ENCODE peak calls at places on chromosomes 5 and 9, in four cellular contexts. One of them, this sample, is unnamed.

GRCh38 chr9:124044448-124044847 is 32.9 kb downstream of the LHX2 start:
- DNase-seq in chondrocyte: no peak
- DNase-seq in MM.1S: no peak
- DNase-seq in heart left ventricle: no peak
- DNase-seq in this sample: no peak

GRCh38 chr5:9034671-9035070 is 511.2 kb downstream of the SEMA5A start:
- DNase-seq in chondrocyte: no peak
- DNase-seq in MM.1S: no peak
- DNase-seq in heart left ventricle: no peak
- DNase-seq in this sample: no peak

GRCh38 chr9:36470891-36471290 is 70.8 kb upstream of the RNF38 start:
- DNase-seq in chondrocyte: no peak
- DNase-seq in MM.1S: peak; percentile 74
- DNase-seq in heart left ventricle: peak; percentile 66
- DNase-seq in this sample: peak; percentile 81

GRCh38 chr5:16869821-16870796 is 66.0 kb downstream of the MYO10 start:
- DNase-seq in chondrocyte: no peak
- DNase-seq in MM.1S: no peak
- DNase-seq in heart left ventricle: no peak
- DNase-seq in this sample: no peak

GRCh38 chr9:127858041-127858512 is 3.6 kb upstream of the ENG start:
- DNase-seq in chondrocyte: no peak
- DNase-seq in MM.1S: no peak
- DNase-seq in heart left ventricle: peak; percentile 87
- DNase-seq in this sample: no peak

GRCh38 chr9:99819484-99820329 is 2.0 kb upstream of the NR4A3 start:
- DNase-seq in chondrocyte: peak; percentile 95
- DNase-seq in MM.1S: peak; percentile 92
- DNase-seq in heart left ventricle: peak; percentile 96
- DNase-seq in this sample: peak; percentile 91

GRCh38 chr9:8783999-8784398 is 984.4 kb upstream of the DMAC1 start:
- DNase-seq in chondrocyte: no peak
- DNase-seq in MM.1S: no peak
- DNase-seq in heart left ventricle: no peak
- DNase-seq in this sample: no peak

GRCh38 chr5:40160435-40160834 is 519.3 kb upstream of the PTGER4 start:
- DNase-seq in chondrocyte: no peak
- DNase-seq in MM.1S: no peak
- DNase-seq in heart left ventricle: no peak
- DNase-seq in this sample: no peak

GRCh38 chr5:11719888-11720481 is 184.3 kb downstream of the CTNND2 start:
- DNase-seq in chondrocyte: no peak
- DNase-seq in MM.1S: peak; percentile 77
- DNase-seq in heart left ventricle: peak; percentile 57
- DNase-seq in this sample: peak; percentile 12

GRCh38 chr9:98248737-98249474 is 6.5 kb downstream of the TBC1D2 start:
- DNase-seq in chondrocyte: no peak
- DNase-seq in MM.1S: no peak
- DNase-seq in heart left ventricle: peak; percentile 82
- DNase-seq in this sample: no peak

GRCh38 chr5:102663771-102664530 is 91.2 kb upstream of the PAM start:
- DNase-seq in chondrocyte: no peak
- DNase-seq in MM.1S: no peak
- DNase-seq in heart left ventricle: no peak
- DNase-seq in this sample: no peak

GRCh38 chr5:95823738-95824609 is 1.4 kb upstream of the GLRX start:
- DNase-seq in chondrocyte: no peak
- DNase-seq in MM.1S: peak; percentile 86
- DNase-seq in heart left ventricle: peak; percentile 74
- DNase-seq in this sample: peak; percentile 50

GRCh38 chr5:140780512-140780911 is 5.4 kb upstream of the PCDHA1 start:
- DNase-seq in chondrocyte: no peak
- DNase-seq in MM.1S: no peak
- DNase-seq in heart left ventricle: no peak
- DNase-seq in this sample: no peak

GRCh38 chr5:57863661-57864060 is 381.1 kb upstream of the ACTBL2 start:
- DNase-seq in chondrocyte: no peak
- DNase-seq in MM.1S: no peak
- DNase-seq in heart left ventricle: no peak
- DNase-seq in this sample: no peak

GRCh38 chr5:39772307-39772706 is 347.5 kb upstream of the DAB2 start:
- DNase-seq in chondrocyte: no peak
- DNase-seq in MM.1S: no peak
- DNase-seq in heart left ventricle: no peak
- DNase-seq in this sample: no peak

GRCh38 chr5:43232943-43233833 is 41.2 kb downstream of the NIM1K start:
- DNase-seq in chondrocyte: no peak
- DNase-seq in MM.1S: peak; percentile 15
- DNase-seq in heart left ventricle: no peak
- DNase-seq in this sample: no peak

GRCh38 chr5:457195-457961 is 14.4 kb downstream of the EXOC3 start:
- DNase-seq in chondrocyte: peak; percentile 84
- DNase-seq in MM.1S: no peak
- DNase-seq in heart left ventricle: no peak
- DNase-seq in this sample: no peak

GRCh38 chr5:462051-462481 is 19.1 kb downstream of the EXOC3 start:
- DNase-seq in chondrocyte: peak; percentile 59
- DNase-seq in MM.1S: no peak
- DNase-seq in heart left ventricle: no peak
- DNase-seq in this sample: no peak

GRCh38 chr5:460413-460700 is 17.4 kb downstream of the EXOC3 start:
- DNase-seq in chondrocyte: peak; percentile 73
- DNase-seq in MM.1S: no peak
- DNase-seq in heart left ventricle: no peak
- DNase-seq in this sample: no peak

GRCh38 chr5:458547-459353 is 15.8 kb downstream of the EXOC3 start:
- DNase-seq in chondrocyte: peak; percentile 61
- DNase-seq in MM.1S: no peak
- DNase-seq in heart left ventricle: no peak
- DNase-seq in this sample: peak; percentile 79

GRCh38 chr5:459562-460412 is 16.8 kb downstream of the EXOC3 start:
- DNase-seq in chondrocyte: peak; percentile 54
- DNase-seq in MM.1S: no peak
- DNase-seq in heart left ventricle: no peak
- DNase-seq in this sample: no peak
- TF ChIP-seq CTCF in chondrocyte: no peak
- TF ChIP-seq CTCF in MM.1S: no peak
- TF ChIP-seq CTCF in heart left ventricle: no peak
- TF ChIP-seq CTCF in this sample: no peak

GRCh38 chr9:88045686-88046085 is 71.4 kb upstream of the CDK20 start:
- DNase-seq in chondrocyte: no peak
- DNase-seq in MM.1S: no peak
- DNase-seq in heart left ventricle: no peak
- DNase-seq in this sample: no peak

GRCh38 chr9:88043647-88044046 is 69.3 kb upstream of the CDK20 start:
- DNase-seq in chondrocyte: no peak
- DNase-seq in MM.1S: no peak
- DNase-seq in heart left ventricle: no peak
- DNase-seq in this sample: no peak

GRCh38 chr9:88037285-88037845 is 63.0 kb upstream of the CDK20 start:
- DNase-seq in chondrocyte: no peak
- DNase-seq in MM.1S: no peak
- DNase-seq in heart left ventricle: no peak
- DNase-seq in this sample: no peak

GRCh38 chr9:88044200-88044599 is 69.9 kb upstream of the CDK20 start:
- DNase-seq in chondrocyte: no peak
- DNase-seq in MM.1S: no peak
- DNase-seq in heart left ventricle: no peak
- DNase-seq in this sample: no peak

DNA sequence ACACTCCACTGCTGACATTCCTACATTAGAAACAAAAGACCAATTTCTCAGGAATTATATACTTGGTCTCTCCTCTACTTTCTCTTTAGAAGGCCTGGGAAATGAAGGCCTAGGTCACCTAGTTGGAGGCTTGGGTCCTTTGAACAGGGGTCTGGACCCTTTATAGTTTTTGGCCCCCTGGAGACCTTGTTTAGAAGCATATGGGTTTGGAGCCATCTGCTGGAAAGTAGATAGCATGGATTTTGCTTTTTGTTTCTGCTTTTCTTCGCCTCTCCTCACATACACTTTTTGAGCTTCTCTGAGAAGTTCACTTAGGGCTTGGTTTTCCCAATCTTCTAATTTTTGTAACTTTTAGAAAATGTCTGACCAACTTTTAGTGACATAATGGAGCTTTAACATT is 67.1 kb upstream of the CDK20 start:
- DNase-seq in chondrocyte: no peak
- DNase-seq in MM.1S: no peak
- DNase-seq in heart left ventricle: no peak
- DNase-seq in this sample: no peak
- TF ChIP-seq CTCF in chondrocyte: peak; percentile 84
- TF ChIP-seq CTCF in MM.1S: peak; percentile 27
- TF ChIP-seq CTCF in heart left ventricle: peak; percentile 34
- TF ChIP-seq CTCF in this sample: peak; percentile 13

GRCh38 chr9:130327070-130327780 is 61.7 kb downstream of the HMCN2 start:
- DNase-seq in chondrocyte: no peak
- DNase-seq in MM.1S: no peak
- DNase-seq in heart left ventricle: no peak
- DNase-seq in this sample: no peak
- TF ChIP-seq CTCF in chondrocyte: peak; percentile 53
- TF ChIP-seq CTCF in MM.1S: peak; percentile 31
- TF ChIP-seq CTCF in heart left ventricle: peak; percentile 33
- TF ChIP-seq CTCF in this sample: no peak

GRCh38 chr5:145797336-145797735 is 37.8 kb downstream of the PRELID2 start:
- DNase-seq in chondrocyte: no peak
- DNase-seq in MM.1S: peak; percentile 40
- DNase-seq in heart left ventricle: no peak
- DNase-seq in this sample: no peak
- TF ChIP-seq CTCF in chondrocyte: no peak
- TF ChIP-seq CTCF in MM.1S: no peak
- TF ChIP-seq CTCF in heart left ventricle: no peak
- TF ChIP-seq CTCF in this sample: no peak

GRCh38 chr9:16032799-16033198 is 480.0 kb downstream of the CCDC171 start:
- DNase-seq in chondrocyte: no peak
- DNase-seq in MM.1S: no peak
- DNase-seq in heart left ventricle: no peak
- DNase-seq in this sample: no peak
- TF ChIP-seq CTCF in chondrocyte: peak; percentile 64
- TF ChIP-seq CTCF in MM.1S: no peak
- TF ChIP-seq CTCF in heart left ventricle: no peak
- TF ChIP-seq CTCF in this sample: no peak

This sample was measured in GM13976.